ENCODE peak calls at places on chromosome 17, in nine cellular contexts. Y, W, I, X, R, P, B, G and Z are unnamed samples. For H3K27me3 and H3K9me3, the result is how much of the 10 kb centered on the place peaks cover.

GRCh38 chr17:81794509-81794908 is 9.4 kb upstream of the GCGR start:
- DNase-seq in Y (no peak), W (no peak), I (peak), X (no peak), R (no peak), P (no peak), B (peak), G (peak), Z (no peak)

GRCh38 chr17:45983614-45984310 is 15.3 kb upstream of the STH start:
- DNase-seq in Y (no peak), W (no peak), I (no peak), X (peak), R (no peak), P (no peak), B (no peak), G (no peak), Z (no peak)

GRCh38 chr17:283911-284675 is 68.5 kb downstream of the RPH3AL start:
- DNase-seq in Y (no peak), W (no peak), I (no peak), X (no peak), R (no peak), P (no peak), B (no peak), G (no peak), Z (no peak)

GRCh38 chr17:78294776-78295175 is 63.3 kb downstream of the TMEM235 start:
- DNase-seq in Y (peak), W (no peak), I (peak), X (no peak), R (no peak), P (no peak), B (no peak), G (no peak), Z (no peak)

GRCh38 chr17:15501788-15502187 is 34.4 kb upstream of the CDRT4 start:
- DNase-seq in Y (no peak), W (no peak), I (no peak), X (no peak), R (no peak), P (no peak), B (no peak), G (no peak), Z (no peak)

GRCh38 chr17:37759014-37759637 is 14.3 kb upstream of the HNF1B start:
- DNase-seq in Y (no peak), W (no peak), I (no peak), X (no peak), R (no peak), P (no peak), B (no peak), G (no peak), Z (no peak)

GRCh38 chr17:10652984-10653680 is 4.0 kb downstream of the MYH3 start:
- DNase-seq in Y (no peak), W (no peak), I (no peak), X (no peak), R (no peak), P (no peak), B (no peak), G (no peak), Z (no peak)

GRCh38 chr17:44241104-44241503 is 21.6 kb upstream of the UBTF start:
- DNase-seq in Y (no peak), W (no peak), I (no peak), X (no peak), R (no peak), P (no peak), B (no peak), G (no peak), Z (no peak)

GRCh38 chr17:77744268-77744988 is 214.1 kb upstream of the TNRC6C start:
- DNase-seq in Y (no peak), W (no peak), I (no peak), X (no peak), R (peak), P (no peak), B (no peak), G (no peak), Z (no peak)

GRCh38 chr17:40514013-40514875 is 12.8 kb upstream of the TNS4 start:
- DNase-seq in Y (no peak), W (no peak), I (no peak), X (no peak), R (peak), P (no peak), B (no peak), G (no peak), Z (no peak)

GRCh38 chr17:78133971-78134898 is 3.7 kb downstream of the TMC8 start:
- DNase-seq in Y (peak), W (no peak), I (peak), X (peak), R (no peak), P (no peak), B (peak), G (peak), Z (no peak)

GRCh38 chr17:64006361-64007088 is 8.4 kb downstream of the PRR29 start:
- DNase-seq in Y (no peak), W (no peak), I (no peak), X (no peak), R (peak), P (no peak), B (no peak), G (no peak), Z (peak)

GRCh38 chr17:36027776-36028175 is 10.0 kb upstream of the CCL23 start:
- DNase-seq in Y (no peak), W (no peak), I (no peak), X (no peak), R (no peak), P (no peak), B (no peak), G (no peak), Z (no peak)

GRCh38 chr17:36036240-36036639 is 18.5 kb upstream of the CCL23 start:
- DNase-seq in Y (no peak), W (no peak), I (no peak), X (no peak), R (no peak), P (no peak), B (no peak), G (no peak), Z (no peak)

GRCh38 chr17:36034127-36034526 is 16.4 kb upstream of the CCL23 start:
- DNase-seq in Y (no peak), W (no peak), I (no peak), X (no peak), R (no peak), P (no peak), B (no peak), G (no peak), Z (no peak)

GRCh38 chr17:36030949-36031348 is 13.2 kb upstream of the CCL23 start:
- DNase-seq in Y (no peak), W (no peak), I (no peak), X (no peak), R (no peak), P (no peak), B (no peak), G (no peak), Z (no peak)
- H3K27me3 ChIP-seq in Y (under half), W (under half), I (under half), X (under half), R (under half), P (under half), B (under half), G (under half), Z (under half)

GRCh38 chr17:29905086-29905878 is 24.7 kb downstream of the SSH2 start:
- DNase-seq in Y (no peak), W (no peak), I (no peak), X (peak), R (no peak), P (no peak), B (no peak), G (no peak), Z (no peak)

GRCh38 chr17:29911641-29912177 is 18.3 kb downstream of the SSH2 start:
- DNase-seq in Y (peak), W (no peak), I (peak), X (no peak), R (no peak), P (no peak), B (no peak), G (no peak), Z (no peak)

GRCh38 chr17:29906969-29907368 is 23.1 kb downstream of the SSH2 start:
- DNase-seq in Y (no peak), W (no peak), I (no peak), X (no peak), R (no peak), P (no peak), B (no peak), G (no peak), Z (no peak)

GRCh38 chr17:29909604-29910003 is 20.4 kb downstream of the SSH2 start:
- DNase-seq in Y (peak), W (no peak), I (no peak), X (no peak), R (no peak), P (no peak), B (no peak), G (no peak), Z (no peak)

DNA sequence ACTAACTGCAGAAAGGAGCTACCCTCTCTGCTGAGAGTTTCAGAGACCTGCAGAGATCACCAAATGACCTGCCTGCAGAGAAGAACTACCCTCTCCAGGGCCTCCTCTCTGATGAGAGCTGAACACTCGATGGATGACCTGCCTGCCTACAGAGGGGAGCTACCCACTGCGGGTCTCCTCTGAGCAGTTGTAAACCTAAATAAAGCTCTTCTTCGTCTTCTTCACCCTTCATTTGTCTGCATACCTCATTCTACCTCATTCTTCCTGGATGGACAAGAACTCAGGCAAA is 24.2 kb downstream of the SSH2 start:
- DNase-seq in Y (no peak), W (no peak), I (no peak), X (no peak), R (no peak), P (no peak), B (no peak), G (no peak), Z (no peak)
- H3K9me3 ChIP-seq in Y (under half), W (under half), I (under half), X (under half), R (under half), P (under half), B (under half), G (under half), Z (under half)

GRCh38 chr17:21214015-21214776 is at the start of gene TMEM11:
- DNase-seq in Y (peak), W (peak), I (peak), X (peak), R (peak), P (peak), B (peak), G (peak), Z (peak)
- TF ChIP-seq CTCF in Y (peak), W (no peak), I (no peak), X (peak), R (peak), P (no peak), B (no peak), G (no peak), Z (no peak)

GRCh38 chr17:48178327-48178726 is 70.8 kb downstream of the SNX11 start:
- DNase-seq in Y (no peak), W (no peak), I (no peak), X (no peak), R (no peak), P (no peak), B (no peak), G (no peak), Z (no peak)

GRCh38 chr17:48177816-48178215 is 70.2 kb downstream of the SNX11 start:
- DNase-seq in Y (no peak), W (no peak), I (no peak), X (no peak), R (no peak), P (no peak), B (no peak), G (no peak), Z (no peak)

GRCh38 chr17:48179071-48179945 is 71.7 kb downstream of the SNX11 start:
- DNase-seq in Y (no peak), W (no peak), I (no peak), X (no peak), R (no peak), P (no peak), B (no peak), G (no peak), Z (no peak)

GRCh38 chr17:48181653-48182052 is 74.1 kb downstream of the SNX11 start:
- DNase-seq in Y (peak), W (no peak), I (peak), X (no peak), R (no peak), P (no peak), B (peak), G (no peak), Z (no peak)

GRCh38 chr17:48180842-48181241 is 73.3 kb downstream of the SNX11 start:
- DNase-seq in Y (no peak), W (no peak), I (no peak), X (no peak), R (no peak), P (no peak), B (no peak), G (no peak), Z (no peak)
- H3K27me3 ChIP-seq in Y (half or more), W (under half), I (under half), X (under half), R (under half), P (under half), B (half or more), G (under half), Z (under half)